ENCODE peak calls at places on chromosome 16, in nine cellular contexts. One of them, this sample, is unnamed.

GRCh38 chr16:70470927-70471341 is 16.5 kb downstream of the FCSK start:
- DNase-seq in Jurkat, Clone E6-1: no peak
- DNase-seq in HTR-8/SVneo: peak
- DNase-seq in AG10803: no peak
- DNase-seq in stimulated activated CD4-positive, alpha-beta T cell treated with anti-CD3 and anti-CD28 coated beads, Interleukin-1b, Interleukin-23, amount 100 ng/mL, for 24 hours: no peak
- DNase-seq in activated naive CD4-positive, alpha-beta T cell: no peak
- DNase-seq in erythroblast: peak
- DNase-seq in ACHN: peak
- DNase-seq in GDM1: no peak
- DNase-seq in this sample: no peak

GRCh38 chr16:59880626-59881025 is 1146.5 kb upstream of the GOT2 start:
- DNase-seq in Jurkat, Clone E6-1: no peak
- DNase-seq in HTR-8/SVneo: no peak
- DNase-seq in AG10803: peak
- DNase-seq in stimulated activated CD4-positive, alpha-beta T cell treated with anti-CD3 and anti-CD28 coated beads, Interleukin-1b, Interleukin-23, amount 100 ng/mL, for 24 hours: no peak
- DNase-seq in activated naive CD4-positive, alpha-beta T cell: no peak
- DNase-seq in erythroblast: no peak
- DNase-seq in ACHN: no peak
- DNase-seq in GDM1: no peak
- DNase-seq in this sample: no peak

GRCh38 chr16:68898026-68898425 is 54.7 kb downstream of the TANGO6 start:
- DNase-seq in Jurkat, Clone E6-1: no peak
- DNase-seq in HTR-8/SVneo: no peak
- DNase-seq in AG10803: no peak
- DNase-seq in stimulated activated CD4-positive, alpha-beta T cell treated with anti-CD3 and anti-CD28 coated beads, Interleukin-1b, Interleukin-23, amount 100 ng/mL, for 24 hours: no peak
- DNase-seq in activated naive CD4-positive, alpha-beta T cell: no peak
- DNase-seq in erythroblast: no peak
- DNase-seq in ACHN: no peak
- DNase-seq in GDM1: no peak
- DNase-seq in this sample: no peak

GRCh38 chr16:50747206-50747956 is 5.5 kb downstream of the CYLD start:
- DNase-seq in Jurkat, Clone E6-1: peak
- DNase-seq in HTR-8/SVneo: no peak
- DNase-seq in AG10803: no peak
- DNase-seq in stimulated activated CD4-positive, alpha-beta T cell treated with anti-CD3 and anti-CD28 coated beads, Interleukin-1b, Interleukin-23, amount 100 ng/mL, for 24 hours: no peak
- DNase-seq in activated naive CD4-positive, alpha-beta T cell: no peak
- DNase-seq in erythroblast: peak
- DNase-seq in ACHN: peak
- DNase-seq in GDM1: peak
- DNase-seq in this sample: peak

GRCh38 chr16:26981266-26981938 is 85.3 kb upstream of the C16orf82 start:
- DNase-seq in Jurkat, Clone E6-1: no peak
- DNase-seq in HTR-8/SVneo: no peak
- DNase-seq in AG10803: peak
- DNase-seq in stimulated activated CD4-positive, alpha-beta T cell treated with anti-CD3 and anti-CD28 coated beads, Interleukin-1b, Interleukin-23, amount 100 ng/mL, for 24 hours: no peak
- DNase-seq in activated naive CD4-positive, alpha-beta T cell: no peak
- DNase-seq in erythroblast: no peak
- DNase-seq in ACHN: no peak
- DNase-seq in GDM1: no peak
- DNase-seq in this sample: no peak

GRCh38 chr16:31328322-31329052 is 26.5 kb upstream of the ITGAX start:
- DNase-seq in Jurkat, Clone E6-1: no peak
- DNase-seq in HTR-8/SVneo: no peak
- DNase-seq in AG10803: no peak
- DNase-seq in stimulated activated CD4-positive, alpha-beta T cell treated with anti-CD3 and anti-CD28 coated beads, Interleukin-1b, Interleukin-23, amount 100 ng/mL, for 24 hours: no peak
- DNase-seq in activated naive CD4-positive, alpha-beta T cell: no peak
- DNase-seq in erythroblast: no peak
- DNase-seq in ACHN: no peak
- DNase-seq in GDM1: no peak
- DNase-seq in this sample: no peak

GRCh38 chr16:2969545-2970521 is 685 bp downstream of the PAQR4 start:
- DNase-seq in Jurkat, Clone E6-1: peak
- DNase-seq in HTR-8/SVneo: peak
- DNase-seq in AG10803: peak
- DNase-seq in stimulated activated CD4-positive, alpha-beta T cell treated with anti-CD3 and anti-CD28 coated beads, Interleukin-1b, Interleukin-23, amount 100 ng/mL, for 24 hours: peak
- DNase-seq in activated naive CD4-positive, alpha-beta T cell: no peak
- DNase-seq in erythroblast: peak
- DNase-seq in ACHN: peak
- DNase-seq in GDM1: peak
- DNase-seq in this sample: peak

GRCh38 chr16:89256651-89257254 is 39.2 kb downstream of the ZNF778 start:
- DNase-seq in Jurkat, Clone E6-1: no peak
- DNase-seq in HTR-8/SVneo: no peak
- DNase-seq in AG10803: peak
- DNase-seq in stimulated activated CD4-positive, alpha-beta T cell treated with anti-CD3 and anti-CD28 coated beads, Interleukin-1b, Interleukin-23, amount 100 ng/mL, for 24 hours: peak
- DNase-seq in activated naive CD4-positive, alpha-beta T cell: peak
- DNase-seq in erythroblast: peak
- DNase-seq in ACHN: peak
- DNase-seq in GDM1: no peak
- DNase-seq in this sample: peak

GRCh38 chr16:81550412-81550768 is 105.8 kb downstream of the CMIP start:
- DNase-seq in Jurkat, Clone E6-1: no peak
- DNase-seq in HTR-8/SVneo: no peak
- DNase-seq in AG10803: no peak
- DNase-seq in stimulated activated CD4-positive, alpha-beta T cell treated with anti-CD3 and anti-CD28 coated beads, Interleukin-1b, Interleukin-23, amount 100 ng/mL, for 24 hours: no peak
- DNase-seq in activated naive CD4-positive, alpha-beta T cell: no peak
- DNase-seq in erythroblast: no peak
- DNase-seq in ACHN: no peak
- DNase-seq in GDM1: no peak
- DNase-seq in this sample: no peak

GRCh38 chr16:628321-629061 is 2.3 kb upstream of the WFIKKN1 start:
- DNase-seq in Jurkat, Clone E6-1: no peak
- DNase-seq in HTR-8/SVneo: no peak
- DNase-seq in AG10803: no peak
- DNase-seq in stimulated activated CD4-positive, alpha-beta T cell treated with anti-CD3 and anti-CD28 coated beads, Interleukin-1b, Interleukin-23, amount 100 ng/mL, for 24 hours: no peak
- DNase-seq in activated naive CD4-positive, alpha-beta T cell: no peak
- DNase-seq in erythroblast: no peak
- DNase-seq in ACHN: no peak
- DNase-seq in GDM1: no peak
- DNase-seq in this sample: no peak

GRCh38 chr16:85248269-85248668 is 136.0 kb upstream of the CIBAR2 start:
- DNase-seq in Jurkat, Clone E6-1: no peak
- DNase-seq in HTR-8/SVneo: no peak
- DNase-seq in AG10803: no peak
- DNase-seq in stimulated activated CD4-positive, alpha-beta T cell treated with anti-CD3 and anti-CD28 coated beads, Interleukin-1b, Interleukin-23, amount 100 ng/mL, for 24 hours: no peak
- DNase-seq in activated naive CD4-positive, alpha-beta T cell: no peak
- DNase-seq in erythroblast: no peak
- DNase-seq in ACHN: no peak
- DNase-seq in GDM1: no peak
- DNase-seq in this sample: no peak

GRCh38 chr16:48997946-48998345 is 283.7 kb downstream of the CBLN1 start:
- DNase-seq in Jurkat, Clone E6-1: no peak
- DNase-seq in HTR-8/SVneo: no peak
- DNase-seq in AG10803: no peak
- DNase-seq in stimulated activated CD4-positive, alpha-beta T cell treated with anti-CD3 and anti-CD28 coated beads, Interleukin-1b, Interleukin-23, amount 100 ng/mL, for 24 hours: no peak
- DNase-seq in activated naive CD4-positive, alpha-beta T cell: no peak
- DNase-seq in erythroblast: no peak
- DNase-seq in ACHN: no peak
- DNase-seq in GDM1: no peak
- DNase-seq in this sample: no peak

GRCh38 chr16:21227886-21228285 is 5.6 kb upstream of the ANKS4B start:
- DNase-seq in Jurkat, Clone E6-1: no peak
- DNase-seq in HTR-8/SVneo: no peak
- DNase-seq in AG10803: no peak
- DNase-seq in stimulated activated CD4-positive, alpha-beta T cell treated with anti-CD3 and anti-CD28 coated beads, Interleukin-1b, Interleukin-23, amount 100 ng/mL, for 24 hours: no peak
- DNase-seq in activated naive CD4-positive, alpha-beta T cell: no peak
- DNase-seq in erythroblast: no peak
- DNase-seq in ACHN: no peak
- DNase-seq in GDM1: no peak
- DNase-seq in this sample: no peak

GRCh38 chr16:19522369-19523159 is 666 bp upstream of the GDE1 start:
- DNase-seq in Jurkat, Clone E6-1: no peak
- DNase-seq in HTR-8/SVneo: no peak
- DNase-seq in AG10803: no peak
- DNase-seq in stimulated activated CD4-positive, alpha-beta T cell treated with anti-CD3 and anti-CD28 coated beads, Interleukin-1b, Interleukin-23, amount 100 ng/mL, for 24 hours: no peak
- DNase-seq in activated naive CD4-positive, alpha-beta T cell: no peak
- DNase-seq in erythroblast: peak
- DNase-seq in ACHN: no peak
- DNase-seq in GDM1: no peak
- DNase-seq in this sample: no peak

GRCh38 chr16:89031715-89032659 is 55.0 kb upstream of the CBFA2T3 start:
- DNase-seq in Jurkat, Clone E6-1: peak
- DNase-seq in HTR-8/SVneo: no peak
- DNase-seq in AG10803: no peak
- DNase-seq in stimulated activated CD4-positive, alpha-beta T cell treated with anti-CD3 and anti-CD28 coated beads, Interleukin-1b, Interleukin-23, amount 100 ng/mL, for 24 hours: peak
- DNase-seq in activated naive CD4-positive, alpha-beta T cell: no peak
- DNase-seq in erythroblast: no peak
- DNase-seq in ACHN: no peak
- DNase-seq in GDM1: peak
- DNase-seq in this sample: peak

GRCh38 chr16:2512920-2513404 is 790 bp upstream of the ATP6V0C start:
- DNase-seq in Jurkat, Clone E6-1: no peak
- DNase-seq in HTR-8/SVneo: no peak
- DNase-seq in AG10803: no peak
- DNase-seq in stimulated activated CD4-positive, alpha-beta T cell treated with anti-CD3 and anti-CD28 coated beads, Interleukin-1b, Interleukin-23, amount 100 ng/mL, for 24 hours: no peak
- DNase-seq in activated naive CD4-positive, alpha-beta T cell: no peak
- DNase-seq in erythroblast: peak
- DNase-seq in ACHN: no peak
- DNase-seq in GDM1: no peak
- DNase-seq in this sample: peak

GRCh38 chr16:15601212-15601879 is 41.6 kb downstream of the MARF1 start:
- DNase-seq in Jurkat, Clone E6-1: no peak
- DNase-seq in HTR-8/SVneo: no peak
- DNase-seq in AG10803: no peak
- DNase-seq in stimulated activated CD4-positive, alpha-beta T cell treated with anti-CD3 and anti-CD28 coated beads, Interleukin-1b, Interleukin-23, amount 100 ng/mL, for 24 hours: no peak
- DNase-seq in activated naive CD4-positive, alpha-beta T cell: no peak
- DNase-seq in erythroblast: no peak
- DNase-seq in ACHN: no peak
- DNase-seq in GDM1: no peak
- DNase-seq in this sample: no peak

GRCh38 chr16:85542548-85542927 is 70.6 kb upstream of the GSE1 start:
- DNase-seq in Jurkat, Clone E6-1: no peak
- DNase-seq in HTR-8/SVneo: no peak
- DNase-seq in AG10803: no peak
- DNase-seq in stimulated activated CD4-positive, alpha-beta T cell treated with anti-CD3 and anti-CD28 coated beads, Interleukin-1b, Interleukin-23, amount 100 ng/mL, for 24 hours: no peak
- DNase-seq in activated naive CD4-positive, alpha-beta T cell: no peak
- DNase-seq in erythroblast: peak
- DNase-seq in ACHN: no peak
- DNase-seq in GDM1: no peak
- DNase-seq in this sample: no peak

GRCh38 chr16:70706948-70707465 is 21.2 kb upstream of the MTSS2 start:
- DNase-seq in Jurkat, Clone E6-1: no peak
- DNase-seq in HTR-8/SVneo: peak
- DNase-seq in AG10803: peak
- DNase-seq in stimulated activated CD4-positive, alpha-beta T cell treated with anti-CD3 and anti-CD28 coated beads, Interleukin-1b, Interleukin-23, amount 100 ng/mL, for 24 hours: no peak
- DNase-seq in activated naive CD4-positive, alpha-beta T cell: no peak
- DNase-seq in erythroblast: no peak
- DNase-seq in ACHN: no peak
- DNase-seq in GDM1: no peak
- DNase-seq in this sample: no peak

GRCh38 chr16:23768581-23768980 is 13.8 kb downstream of the CHP2 start:
- DNase-seq in Jurkat, Clone E6-1: no peak
- DNase-seq in HTR-8/SVneo: no peak
- DNase-seq in AG10803: no peak
- DNase-seq in stimulated activated CD4-positive, alpha-beta T cell treated with anti-CD3 and anti-CD28 coated beads, Interleukin-1b, Interleukin-23, amount 100 ng/mL, for 24 hours: no peak
- DNase-seq in activated naive CD4-positive, alpha-beta T cell: no peak
- DNase-seq in erythroblast: no peak
- DNase-seq in ACHN: no peak
- DNase-seq in GDM1: no peak
- DNase-seq in this sample: no peak

GRCh38 chr16:30666681-30667080 is 8.4 kb downstream of the FBRS start:
- DNase-seq in Jurkat, Clone E6-1: no peak
- DNase-seq in HTR-8/SVneo: no peak
- DNase-seq in AG10803: no peak
- DNase-seq in stimulated activated CD4-positive, alpha-beta T cell treated with anti-CD3 and anti-CD28 coated beads, Interleukin-1b, Interleukin-23, amount 100 ng/mL, for 24 hours: no peak
- DNase-seq in activated naive CD4-positive, alpha-beta T cell: no peak
- DNase-seq in erythroblast: no peak
- DNase-seq in ACHN: no peak
- DNase-seq in GDM1: no peak
- DNase-seq in this sample: no peak

GRCh38 chr16:1137604-1138003 is 15.3 kb upstream of the CACNA1H start:
- DNase-seq in Jurkat, Clone E6-1: no peak
- DNase-seq in HTR-8/SVneo: no peak
- DNase-seq in AG10803: peak
- DNase-seq in stimulated activated CD4-positive, alpha-beta T cell treated with anti-CD3 and anti-CD28 coated beads, Interleukin-1b, Interleukin-23, amount 100 ng/mL, for 24 hours: no peak
- DNase-seq in activated naive CD4-positive, alpha-beta T cell: no peak
- DNase-seq in erythroblast: no peak
- DNase-seq in ACHN: no peak
- DNase-seq in GDM1: no peak
- DNase-seq in this sample: no peak

GRCh38 chr16:49012961-49013726 is 268.5 kb downstream of the CBLN1 start:
- DNase-seq in Jurkat, Clone E6-1: no peak
- DNase-seq in HTR-8/SVneo: no peak
- DNase-seq in AG10803: no peak
- DNase-seq in stimulated activated CD4-positive, alpha-beta T cell treated with anti-CD3 and anti-CD28 coated beads, Interleukin-1b, Interleukin-23, amount 100 ng/mL, for 24 hours: no peak
- DNase-seq in activated naive CD4-positive, alpha-beta T cell: no peak
- DNase-seq in erythroblast: no peak
- DNase-seq in ACHN: no peak
- DNase-seq in GDM1: no peak
- DNase-seq in this sample: no peak

GRCh38 chr16:54928421-54929089 is 2.1 kb upstream of the IRX5 start:
- DNase-seq in Jurkat, Clone E6-1: peak
- DNase-seq in HTR-8/SVneo: no peak
- DNase-seq in AG10803: peak
- DNase-seq in stimulated activated CD4-positive, alpha-beta T cell treated with anti-CD3 and anti-CD28 coated beads, Interleukin-1b, Interleukin-23, amount 100 ng/mL, for 24 hours: no peak
- DNase-seq in activated naive CD4-positive, alpha-beta T cell: no peak
- DNase-seq in erythroblast: peak
- DNase-seq in ACHN: peak
- DNase-seq in GDM1: peak
- DNase-seq in this sample: no peak

GRCh38 chr16:23379707-23380106 is 73.3 kb downstream of the COG7 start:
- DNase-seq in Jurkat, Clone E6-1: no peak
- DNase-seq in HTR-8/SVneo: no peak
- DNase-seq in AG10803: no peak
- DNase-seq in stimulated activated CD4-positive, alpha-beta T cell treated with anti-CD3 and anti-CD28 coated beads, Interleukin-1b, Interleukin-23, amount 100 ng/mL, for 24 hours: no peak
- DNase-seq in activated naive CD4-positive, alpha-beta T cell: no peak
- DNase-seq in erythroblast: no peak
- DNase-seq in ACHN: no peak
- DNase-seq in GDM1: no peak
- DNase-seq in this sample: no peak

GRCh38 chr16:89117239-89117974 is 23.8 kb downstream of the ACSF3 start:
- DNase-seq in Jurkat, Clone E6-1: no peak
- DNase-seq in HTR-8/SVneo: no peak
- DNase-seq in AG10803: no peak
- DNase-seq in stimulated activated CD4-positive, alpha-beta T cell treated with anti-CD3 and anti-CD28 coated beads, Interleukin-1b, Interleukin-23, amount 100 ng/mL, for 24 hours: no peak
- DNase-seq in activated naive CD4-positive, alpha-beta T cell: no peak
- DNase-seq in erythroblast: no peak
- DNase-seq in ACHN: no peak
- DNase-seq in GDM1: no peak
- DNase-seq in this sample: no peak

GRCh38 chr16:75742424-75743047 is 16.2 kb upstream of the CPHXL start:
- DNase-seq in Jurkat, Clone E6-1: peak
- DNase-seq in HTR-8/SVneo: no peak
- DNase-seq in AG10803: no peak
- DNase-seq in stimulated activated CD4-positive, alpha-beta T cell treated with anti-CD3 and anti-CD28 coated beads, Interleukin-1b, Interleukin-23, amount 100 ng/mL, for 24 hours: no peak
- DNase-seq in activated naive CD4-positive, alpha-beta T cell: no peak
- DNase-seq in erythroblast: peak
- DNase-seq in ACHN: peak
- DNase-seq in GDM1: no peak
- DNase-seq in this sample: no peak

GRCh38 chr16:74724820-74725549 is 24.3 kb upstream of the MLKL start:
- DNase-seq in Jurkat, Clone E6-1: no peak
- DNase-seq in HTR-8/SVneo: peak
- DNase-seq in AG10803: no peak
- DNase-seq in stimulated activated CD4-positive, alpha-beta T cell treated with anti-CD3 and anti-CD28 coated beads, Interleukin-1b, Interleukin-23, amount 100 ng/mL, for 24 hours: no peak
- DNase-seq in activated naive CD4-positive, alpha-beta T cell: no peak
- DNase-seq in erythroblast: no peak
- DNase-seq in ACHN: no peak
- DNase-seq in GDM1: no peak
- DNase-seq in this sample: no peak

This sample was measured in naive thymus-derived CD8-positive, alpha-beta T cell.